ENCODE peak calls at places on chromosome 16, in eight cellular contexts. P is cardiac muscle cell; S is heart left ventricle; N is neural progenitor cell; X is CD8-positive, alpha-beta T cell; H is left ventricle myocardium inferior; V is ascending aorta; O is fibroblast of lung. T is an unnamed sample. For H3K27me3, the result is how much of the 10 kb centered on the place peaks cover.

GRCh38 chr16:82079892-82080291 is 44.8 kb downstream of the HSD17B2 start:
- DNase-seq in V (no peak), N (no peak), S (no peak), O (no peak), H (no peak), P (no peak), X (no peak), T (no peak)

GRCh38 chr16:17743578-17743977 is 272.8 kb upstream of the XYLT1 start:
- DNase-seq in S (no peak), P (no peak), N (peak), H (no peak), V (no peak), O (no peak), X (no peak), T (no peak)

GRCh38 chr16:4323071-4323844 is 7.4 kb downstream of the GLIS2 start:
- DNase-seq in X (no peak), P (no peak), H (no peak), V (no peak), O (no peak), S (no peak), N (no peak), T (no peak)

GRCh38 chr16:4692460-4693295 is 684 bp upstream of the NUDT16L1 start:
- DNase-seq in N (peak), X (no peak), S (peak), V (no peak), P (no peak), O (no peak), H (no peak), T (no peak)

GRCh38 chr16:2426941-2427361 is 2.3 kb upstream of the CCNF start:
- DNase-seq in V (no peak), O (no peak), N (no peak), X (no peak), H (no peak), P (no peak), S (no peak), T (no peak)

GRCh38 chr16:50152386-50152806 is 710 bp upstream of the TENT4B start:
- DNase-seq in N (no peak), P (peak), X (peak), H (peak), O (peak), V (no peak), S (no peak), T (no peak)

GRCh38 chr16:8070501-8070900 is 519.8 kb downstream of the TMEM114 start:
- DNase-seq in V (no peak), O (no peak), X (no peak), P (no peak), N (no peak), S (no peak), H (no peak), T (no peak)

GRCh38 chr16:55655709-55656694 is at the start of gene SLC6A2:
- DNase-seq in V (no peak), N (peak), H (peak), P (peak), O (no peak), S (no peak), X (no peak), T (peak)

GRCh38 chr16:66515543-66516171 is 34.3 kb downstream of the TK2 start:
- DNase-seq in O (peak), S (no peak), X (no peak), N (no peak), H (no peak), P (no peak), V (no peak), T (no peak)

GRCh38 chr16:11560701-11561439 is 25.8 kb downstream of the LITAF start:
- DNase-seq in H (no peak), S (no peak), N (peak), P (no peak), X (peak), V (no peak), O (peak), T (no peak)

GRCh38 chr16:11675561-11676511 is 7.6 kb downstream of the SNN start:
- DNase-seq in S (peak), N (no peak), O (no peak), X (no peak), H (peak), P (no peak), V (no peak), T (no peak)

GRCh38 chr16:71345031-71345430 is 13.5 kb upstream of the CALB2 start:
- DNase-seq in N (peak), H (no peak), S (no peak), O (no peak), X (no peak), V (no peak), P (no peak), T (no peak)

GRCh38 chr16:14308357-14308723 is 237.2 kb downstream of the MRTFB start:
- DNase-seq in H (no peak), O (no peak), X (no peak), S (no peak), P (no peak), V (no peak), N (no peak), T (no peak)

GRCh38 chr16:16139806-16140205 is 83.5 kb downstream of the ABCC6 start:
- DNase-seq in N (no peak), H (no peak), O (no peak), X (no peak), S (no peak), V (no peak), P (no peak), T (no peak)

GRCh38 chr16:27237229-27238015 is 31.1 kb downstream of the NSMCE1 start:
- DNase-seq in P (no peak), S (no peak), V (no peak), X (peak), H (no peak), N (peak), O (peak), T (peak)

GRCh38 chr16:51228097-51228659 is 77.1 kb upstream of the SALL1 start:
- DNase-seq in P (no peak), H (no peak), O (no peak), N (no peak), V (no peak), S (no peak), X (no peak), T (no peak)

GRCh38 chr16:28293589-28293935 is 1.2 kb downstream of the SBK1 start:
- DNase-seq in S (no peak), P (no peak), V (no peak), X (no peak), O (no peak), H (no peak), N (no peak), T (no peak)

GRCh38 chr16:8026450-8026849 is 563.9 kb downstream of the TMEM114 start:
- DNase-seq in O (no peak), X (no peak), P (peak), H (no peak), V (no peak), N (peak), S (no peak), T (no peak)

GRCh38 chr16:66459878-66460277 is 32.8 kb downstream of the BEAN1 start:
- DNase-seq in V (no peak), N (peak), P (no peak), O (no peak), X (no peak), H (no peak), S (no peak), T (no peak)

GRCh38 chr16:8632675-8633182 is 11.2 kb downstream of the METTL22 start:
- DNase-seq in N (no peak), V (peak), X (no peak), H (no peak), P (no peak), S (peak), O (no peak), T (no peak)

GRCh38 chr16:3854740-3855139 is 25.8 kb downstream of the CREBBP start:
- DNase-seq in S (no peak), O (no peak), X (no peak), V (no peak), P (no peak), N (no peak), H (no peak), T (no peak)

GRCh38 chr16:71626018-71626857 is at the start of gene MARVELD3:
- DNase-seq in V (no peak), S (no peak), P (peak), H (no peak), X (peak), N (peak), O (no peak), T (peak)

GRCh38 chr16:14510939-14511797 is 118.9 kb downstream of the PARN start:
- DNase-seq in P (no peak), V (no peak), X (no peak), S (no peak), N (no peak), O (peak), H (no peak), T (no peak)

GRCh38 chr16:11003141-11003540 is 58.8 kb downstream of the CLEC16A start:
- DNase-seq in O (no peak), H (no peak), S (no peak), X (no peak), V (no peak), P (no peak), N (no peak), T (no peak)

GRCh38 chr16:50305441-50306061 is 39.2 kb downstream of the ADCY7 start:
- DNase-seq in X (no peak), O (no peak), H (no peak), S (peak), N (no peak), V (no peak), P (no peak), T (no peak)

GRCh38 chr16:12256880-12257279 is 280.3 kb downstream of the SNX29 start:
- DNase-seq in V (no peak), S (no peak), O (no peak), H (no peak), X (no peak), N (no peak), P (no peak), T (no peak)

GRCh38 chr16:66923866-66924265 is 1.5 kb downstream of the RRAD start:
- DNase-seq in H (no peak), N (no peak), X (no peak), P (no peak), O (no peak), S (no peak), V (no peak), T (no peak)

GRCh38 chr16:86461037-86461436 is 49.3 kb upstream of the FOXF1 start:
- DNase-seq in V (no peak), P (no peak), O (no peak), H (no peak), X (no peak), S (no peak), N (no peak), T (no peak)

GRCh38 chr16:86459266-86459665 is 51.1 kb upstream of the FOXF1 start:
- DNase-seq in V (no peak), O (no peak), X (no peak), N (no peak), H (no peak), P (no peak), S (no peak), T (no peak)

GRCh38 chr16:86464044-86464443 is 46.3 kb upstream of the FOXF1 start:
- DNase-seq in P (no peak), S (no peak), H (no peak), N (no peak), X (no peak), O (no peak), V (no peak), T (no peak)

GRCh38 chr16:86465434-86465833 is 44.9 kb upstream of the FOXF1 start:
- DNase-seq in N (no peak), V (no peak), X (no peak), H (no peak), P (no peak), S (no peak), O (no peak), T (no peak)

GRCh38 chr16:86462334-86463084 is 47.8 kb upstream of the FOXF1 start:
- DNase-seq in H (no peak), X (no peak), S (no peak), O (peak), P (no peak), N (no peak), V (no peak), T (no peak)
- TF ChIP-seq CTCF in H (no peak), X (no peak), S (no peak), O (peak), P (no peak), N (no peak), V (no peak), T (no peak)

DNA sequence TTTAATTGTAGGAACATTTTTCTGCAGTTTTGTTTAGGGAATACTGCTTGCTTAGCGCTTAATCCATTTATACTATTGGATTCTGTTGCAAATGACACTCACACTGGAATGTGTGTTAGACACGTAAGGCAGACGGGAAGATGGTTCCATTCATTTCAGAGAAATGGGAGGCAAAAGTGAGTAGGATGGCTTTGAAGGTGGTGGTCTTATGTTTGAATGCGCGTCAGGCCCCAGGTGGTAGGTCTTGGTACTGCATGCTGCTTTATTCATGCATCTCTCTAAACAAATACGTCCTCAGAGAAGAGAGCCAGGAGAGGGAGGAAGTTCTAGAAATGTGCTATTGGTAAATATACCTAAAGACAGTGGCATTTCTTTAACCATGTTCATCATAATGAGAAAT is 997.6 kb upstream of the RBFOX1 start:
- DNase-seq in V (no peak), P (peak), O (no peak), X (no peak), H (no peak), S (no peak), N (peak), T (no peak)
- H3K27me3 ChIP-seq in V (under half), P (under half), O (under half), X (under half), H (under half), S (under half), N (under half), T (under half)

DNA sequence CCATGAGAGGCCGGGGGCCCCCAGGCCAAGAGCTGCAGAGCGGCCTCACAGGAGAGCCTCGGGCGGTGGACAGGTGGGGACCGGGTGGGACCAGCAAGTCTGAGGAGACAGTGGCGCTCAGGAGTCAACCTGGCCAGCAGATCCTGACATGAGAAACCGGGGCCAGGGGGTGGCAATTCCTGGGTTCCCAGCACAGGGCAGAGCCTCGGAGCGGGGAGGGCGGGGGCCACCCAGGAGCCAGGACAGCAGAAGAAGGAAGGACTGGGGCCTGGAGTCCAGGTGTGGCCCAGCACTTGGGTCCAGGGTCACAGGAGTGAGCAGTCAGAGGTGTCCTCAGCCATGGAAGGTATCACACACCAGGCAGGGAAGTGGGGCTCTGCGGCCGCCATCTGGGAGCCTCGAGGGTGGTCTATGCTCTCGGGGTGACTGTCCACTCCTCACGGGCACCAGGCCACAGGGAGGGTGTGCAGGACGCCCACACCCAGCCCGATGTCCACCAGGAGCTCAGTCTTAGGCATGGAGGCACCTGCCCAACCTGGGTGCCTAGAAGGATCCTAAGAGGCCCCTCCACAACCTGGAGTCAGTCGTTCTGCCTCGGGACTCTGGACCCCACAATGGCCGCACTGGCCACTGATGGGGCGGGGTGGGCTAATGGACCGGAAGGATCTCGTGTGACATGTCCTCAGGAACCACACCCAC is 29.1 kb downstream of the PIEZO1 start:
- DNase-seq in N (no peak), O (no peak), V (no peak), S (no peak), H (no peak), X (no peak), P (no peak), T (no peak)
- H3K4me3 ChIP-seq in N (no peak), O (no peak), V (no peak), S (no peak), H (no peak), X (no peak), P (no peak), T (no peak)

DNA sequence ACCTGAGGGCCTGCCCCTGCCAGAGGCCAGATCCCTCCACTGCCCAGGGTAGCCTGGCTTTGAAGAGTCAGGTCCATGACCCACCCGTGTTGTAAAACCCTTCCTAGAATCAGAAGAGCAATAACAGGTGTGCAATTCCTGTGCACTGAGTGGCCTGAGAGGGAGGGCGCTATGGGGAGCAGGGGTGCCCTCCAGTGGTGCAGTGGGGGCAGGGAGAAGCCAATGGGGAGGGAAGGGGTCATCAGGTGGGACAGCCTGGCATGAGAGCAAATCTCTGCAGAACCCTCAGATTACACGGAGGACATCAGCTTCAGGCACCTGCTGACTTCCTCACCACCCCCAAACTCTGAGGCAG is 72.9 kb upstream of the ZNF469 start:
- DNase-seq in O (no peak), H (peak), N (no peak), P (no peak), X (no peak), S (peak), V (no peak), T (no peak)
- TF ChIP-seq CTCF in O (peak), H (peak), N (peak), P (peak), X (no peak), S (peak), V (peak), T (no peak)

DNA sequence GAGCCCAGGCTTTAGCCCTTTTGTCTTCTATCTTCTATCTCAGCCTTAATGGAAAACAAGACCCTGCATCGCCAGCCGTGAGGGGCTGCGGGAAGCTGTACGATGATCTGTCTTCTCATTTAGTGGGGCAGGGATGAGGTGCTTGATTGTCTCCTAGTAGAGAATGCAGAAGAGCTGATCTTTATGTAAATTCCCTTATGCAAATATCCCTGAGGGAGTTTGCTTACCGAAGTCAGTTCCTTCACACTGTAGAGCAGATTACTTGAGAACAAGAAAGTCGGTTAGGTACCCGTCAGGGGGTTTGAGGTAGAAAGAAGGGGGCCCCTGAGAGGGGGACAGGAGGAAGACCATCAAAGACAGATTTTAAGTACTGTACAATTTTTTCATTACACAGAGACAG is 66.2 kb downstream of the IRF8 start:
- DNase-seq in V (no peak), X (no peak), N (no peak), H (no peak), O (no peak), P (no peak), S (no peak), T (no peak)
- H3K27me3 ChIP-seq in V (under half), X (under half), N (under half), H (under half), O (under half), P (under half), S (under half), T (under half)

DNA sequence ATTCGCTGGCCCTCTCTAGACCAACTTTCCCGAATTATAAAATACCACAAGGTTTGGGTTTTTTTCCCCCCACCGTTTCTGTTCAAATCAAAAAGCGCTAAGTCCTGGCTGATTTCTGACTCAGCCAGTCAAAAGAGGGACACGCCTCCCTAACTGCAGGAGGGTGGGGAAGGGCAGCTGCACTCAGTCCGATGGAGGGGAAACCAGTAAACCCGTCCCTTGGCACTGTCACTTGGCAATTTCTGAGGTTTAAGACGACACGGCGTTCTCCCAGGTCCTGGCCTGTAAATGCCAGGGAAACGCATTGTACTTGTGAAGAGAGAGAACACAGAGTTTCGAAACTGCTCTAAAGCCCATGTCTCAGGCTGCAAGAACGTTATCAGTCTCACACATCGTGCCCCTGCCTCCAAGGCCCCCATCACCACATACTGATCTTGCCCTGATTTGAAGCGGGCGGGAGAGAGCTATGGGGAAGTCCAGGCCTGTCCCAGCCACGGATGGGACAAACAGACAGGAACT is 57.9 kb downstream of the ZFHX3 start:
- DNase-seq in P (no peak), V (peak), H (peak), S (peak), N (peak), X (no peak), O (peak), T (no peak)
- H3K4me3 ChIP-seq in P (no peak), V (peak), H (peak), S (no peak), N (no peak), X (no peak), O (peak), T (no peak)

T was measured in GM06990.